ENCODE peak calls at places on chromosomes 5 and 9, in four cellular contexts. One of them, this sample, is unnamed.

GRCh38 chr9:132596200-132596599 is 13.8 kb downstream of the BARHL1 start:
- DNase-seq in GM23338: no peak
- DNase-seq in GM06990: no peak
- DNase-seq in right lobe of liver: no peak
- DNase-seq in this sample: no peak

GRCh38 chr5:124401247-124402143 is 344.9 kb downstream of the ZNF608 start:
- DNase-seq in GM23338: no peak
- DNase-seq in GM06990: no peak
- DNase-seq in right lobe of liver: no peak
- DNase-seq in this sample: no peak

GRCh38 chr5:115309751-115310370 is 13.4 kb upstream of the CCDC112 start:
- DNase-seq in GM23338: peak
- DNase-seq in GM06990: peak
- DNase-seq in right lobe of liver: no peak
- DNase-seq in this sample: no peak

GRCh38 chr9:137727716-137728115 is 108.9 kb downstream of the EHMT1 start:
- DNase-seq in GM23338: no peak
- DNase-seq in GM06990: no peak
- DNase-seq in right lobe of liver: no peak
- DNase-seq in this sample: no peak

GRCh38 chr5:132812949-132813598 is at the start of gene SOWAHA:
- DNase-seq in GM23338: peak
- DNase-seq in GM06990: no peak
- DNase-seq in right lobe of liver: no peak
- DNase-seq in this sample: no peak

GRCh38 chr5:138138949-138139775 is at the start of gene NME5:
- DNase-seq in GM23338: peak
- DNase-seq in GM06990: peak
- DNase-seq in right lobe of liver: peak
- DNase-seq in this sample: no peak

GRCh38 chr5:158875272-158875679 is 224.4 kb downstream of the EBF1 start:
- DNase-seq in GM23338: no peak
- DNase-seq in GM06990: peak
- DNase-seq in right lobe of liver: no peak
- DNase-seq in this sample: no peak

GRCh38 chr5:36041537-36041845 is 25.2 kb downstream of the UGT3A2 start:
- DNase-seq in GM23338: peak
- DNase-seq in GM06990: no peak
- DNase-seq in right lobe of liver: no peak
- DNase-seq in this sample: no peak

GRCh38 chr5:133967124-133967523 is 1.3 kb downstream of the C5orf15 start:
- DNase-seq in GM23338: no peak
- DNase-seq in GM06990: no peak
- DNase-seq in right lobe of liver: no peak
- DNase-seq in this sample: no peak

GRCh38 chr5:179759961-179760541 is 27.4 kb downstream of the MAML1 start:
- DNase-seq in GM23338: no peak
- DNase-seq in GM06990: peak
- DNase-seq in right lobe of liver: no peak
- DNase-seq in this sample: no peak

GRCh38 chr9:128475867-128476266 is 20.1 kb downstream of the ODF2 start:
- DNase-seq in GM23338: no peak
- DNase-seq in GM06990: no peak
- DNase-seq in right lobe of liver: no peak
- DNase-seq in this sample: no peak

GRCh38 chr5:138536665-138537315 is 6.2 kb downstream of the ETF1 start:
- DNase-seq in GM23338: peak
- DNase-seq in GM06990: no peak
- DNase-seq in right lobe of liver: no peak
- DNase-seq in this sample: no peak

GRCh38 chr9:135212961-135213360 is 125.5 kb downstream of the OLFM1 start:
- DNase-seq in GM23338: no peak
- DNase-seq in GM06990: no peak
- DNase-seq in right lobe of liver: peak
- DNase-seq in this sample: no peak

GRCh38 chr9:76560481-76560891 is 101.5 kb downstream of the GCNT1 start:
- DNase-seq in GM23338: no peak
- DNase-seq in GM06990: no peak
- DNase-seq in right lobe of liver: no peak
- DNase-seq in this sample: no peak

GRCh38 chr5:998975-999501 is 9.6 kb upstream of the NKD2 start:
- DNase-seq in GM23338: no peak
- DNase-seq in GM06990: no peak
- DNase-seq in right lobe of liver: no peak
- DNase-seq in this sample: no peak

GRCh38 chr9:116928884-116929283 is 241.8 kb downstream of the TRIM32 start:
- DNase-seq in GM23338: peak
- DNase-seq in GM06990: no peak
- DNase-seq in right lobe of liver: no peak
- DNase-seq in this sample: no peak

GRCh38 chr5:59001154-59001553 is 418.3 kb downstream of the RAB3C start:
- DNase-seq in GM23338: no peak
- DNase-seq in GM06990: no peak
- DNase-seq in right lobe of liver: no peak
- DNase-seq in this sample: no peak

GRCh38 chr9:114932502-114932901 is 2.1 kb upstream of the TNFSF8 start:
- DNase-seq in GM23338: no peak
- DNase-seq in GM06990: no peak
- DNase-seq in right lobe of liver: no peak
- DNase-seq in this sample: no peak

GRCh38 chr5:30832519-30832918 is 361.0 kb upstream of the CDH6 start:
- DNase-seq in GM23338: no peak
- DNase-seq in GM06990: no peak
- DNase-seq in right lobe of liver: no peak
- DNase-seq in this sample: no peak

GRCh38 chr5:131252824-131253171 is 11.1 kb upstream of the CDC42SE2 start:
- DNase-seq in GM23338: no peak
- DNase-seq in GM06990: peak
- DNase-seq in right lobe of liver: peak
- DNase-seq in this sample: peak

GRCh38 chr5:91352831-91353695 is 30.1 kb downstream of the ARRDC3 start:
- DNase-seq in GM23338: no peak
- DNase-seq in GM06990: no peak
- DNase-seq in right lobe of liver: no peak
- DNase-seq in this sample: no peak

GRCh38 chr5:172455511-172456061 is 1.3 kb upstream of the SH3PXD2B start:
- DNase-seq in GM23338: no peak
- DNase-seq in GM06990: no peak
- DNase-seq in right lobe of liver: no peak
- DNase-seq in this sample: no peak

GRCh38 chr9:81522721-81523551 is 166.4 kb downstream of the TLE1 start:
- DNase-seq in GM23338: peak
- DNase-seq in GM06990: no peak
- DNase-seq in right lobe of liver: no peak
- DNase-seq in this sample: peak

GRCh38 chr5:11069041-11069440 is 308.0 kb upstream of the DAP start:
- DNase-seq in GM23338: no peak
- DNase-seq in GM06990: no peak
- DNase-seq in right lobe of liver: no peak
- DNase-seq in this sample: no peak

GRCh38 chr5:124514966-124515365 is 231.5 kb downstream of the ZNF608 start:
- DNase-seq in GM23338: no peak
- DNase-seq in GM06990: no peak
- DNase-seq in right lobe of liver: no peak
- DNase-seq in this sample: no peak

GRCh38 chr5:167730121-167730520 is 561.3 kb upstream of the WWC1 start:
- DNase-seq in GM23338: no peak
- DNase-seq in GM06990: no peak
- DNase-seq in right lobe of liver: no peak
- DNase-seq in this sample: no peak

GRCh38 chr5:103808464-103809106 is 246.0 kb upstream of the NUDT12 start:
- DNase-seq in GM23338: peak
- DNase-seq in GM06990: no peak
- DNase-seq in right lobe of liver: no peak
- DNase-seq in this sample: no peak

GRCh38 chr5:55308254-55308836 is 556 bp downstream of the MTREX start:
- DNase-seq in GM23338: no peak
- DNase-seq in GM06990: no peak
- DNase-seq in right lobe of liver: no peak
- DNase-seq in this sample: no peak

GRCh38 chr5:131324311-131324710 is 60.5 kb downstream of the CDC42SE2 start:
- DNase-seq in GM23338: peak
- DNase-seq in GM06990: no peak
- DNase-seq in right lobe of liver: no peak
- DNase-seq in this sample: no peak

GRCh38 chr9:224540-225520 is 10.2 kb downstream of the DOCK8 start:
- DNase-seq in GM23338: no peak
- DNase-seq in GM06990: no peak
- DNase-seq in right lobe of liver: no peak
- DNase-seq in this sample: no peak

GRCh38 chr9:122125891-122126331 is 32.8 kb upstream of the TTLL11 start:
- DNase-seq in GM23338: no peak
- DNase-seq in GM06990: no peak
- DNase-seq in right lobe of liver: no peak
- DNase-seq in this sample: no peak

DNA sequence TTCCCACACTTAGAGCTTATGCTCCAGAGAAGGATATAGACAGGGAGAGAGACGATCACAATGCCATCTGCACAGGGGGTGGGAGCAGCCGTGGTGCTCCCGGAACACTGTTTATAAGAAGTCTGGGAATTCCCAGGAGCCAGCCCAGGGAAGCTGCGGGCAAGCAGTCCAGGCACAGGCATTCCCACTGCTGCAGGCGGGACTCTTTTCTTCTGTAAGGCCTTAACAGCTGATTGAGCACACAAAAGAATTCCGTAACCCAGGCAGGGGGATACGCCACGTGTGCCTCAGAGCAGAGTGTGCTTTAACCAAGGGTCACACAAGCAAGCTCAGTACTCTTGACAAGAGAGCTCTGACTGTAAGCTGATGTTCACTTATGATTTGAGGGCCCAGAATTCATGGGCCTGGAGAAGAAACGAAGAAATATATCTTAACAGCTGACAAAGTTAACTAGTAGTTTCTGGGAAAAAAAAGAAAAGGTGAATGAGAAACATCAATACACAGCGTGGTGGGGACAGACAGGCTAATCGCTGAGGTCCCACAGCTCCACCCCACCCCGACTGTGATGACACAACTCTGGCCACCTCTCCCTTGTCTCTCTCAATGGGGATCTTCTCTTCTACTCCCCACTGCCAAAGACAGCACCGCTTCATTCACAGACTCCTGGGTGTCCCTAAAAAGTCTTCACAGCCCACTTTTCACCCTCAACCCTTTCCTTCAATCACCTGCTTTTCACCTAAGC is 85.9 kb upstream of the SIMC1 start:
- DNase-seq in GM23338: peak
- DNase-seq in GM06990: no peak
- DNase-seq in right lobe of liver: no peak
- DNase-seq in this sample: no peak
- TF ChIP-seq CTCF in GM23338: no peak
- TF ChIP-seq CTCF in GM06990: no peak
- TF ChIP-seq CTCF in right lobe of liver: no peak
- TF ChIP-seq CTCF in this sample: no peak

GRCh38 chr5:40791715-40792139 is 6.4 kb downstream of the PRKAA1 start:
- DNase-seq in GM23338: no peak
- DNase-seq in GM06990: no peak
- DNase-seq in right lobe of liver: no peak
- DNase-seq in this sample: no peak

GRCh38 chr5:40784027-40784653 is 14.0 kb downstream of the PRKAA1 start:
- DNase-seq in GM23338: no peak
- DNase-seq in GM06990: no peak
- DNase-seq in right lobe of liver: no peak
- DNase-seq in this sample: no peak

GRCh38 chr5:40790947-40791593 is 7.1 kb downstream of the PRKAA1 start:
- DNase-seq in GM23338: no peak
- DNase-seq in GM06990: no peak
- DNase-seq in right lobe of liver: no peak
- DNase-seq in this sample: no peak

GRCh38 chr5:40784916-40785315 is 13.3 kb downstream of the PRKAA1 start:
- DNase-seq in GM23338: no peak
- DNase-seq in GM06990: no peak
- DNase-seq in right lobe of liver: no peak
- DNase-seq in this sample: no peak

GRCh38 chr5:40787986-40788385 is 10.2 kb downstream of the PRKAA1 start:
- DNase-seq in GM23338: no peak
- DNase-seq in GM06990: no peak
- DNase-seq in right lobe of liver: no peak
- DNase-seq in this sample: no peak
- H3K4me3 ChIP-seq in GM23338: no peak
- H3K4me3 ChIP-seq in GM06990: no peak
- H3K4me3 ChIP-seq in right lobe of liver: no peak
- H3K4me3 ChIP-seq in this sample: no peak

DNA sequence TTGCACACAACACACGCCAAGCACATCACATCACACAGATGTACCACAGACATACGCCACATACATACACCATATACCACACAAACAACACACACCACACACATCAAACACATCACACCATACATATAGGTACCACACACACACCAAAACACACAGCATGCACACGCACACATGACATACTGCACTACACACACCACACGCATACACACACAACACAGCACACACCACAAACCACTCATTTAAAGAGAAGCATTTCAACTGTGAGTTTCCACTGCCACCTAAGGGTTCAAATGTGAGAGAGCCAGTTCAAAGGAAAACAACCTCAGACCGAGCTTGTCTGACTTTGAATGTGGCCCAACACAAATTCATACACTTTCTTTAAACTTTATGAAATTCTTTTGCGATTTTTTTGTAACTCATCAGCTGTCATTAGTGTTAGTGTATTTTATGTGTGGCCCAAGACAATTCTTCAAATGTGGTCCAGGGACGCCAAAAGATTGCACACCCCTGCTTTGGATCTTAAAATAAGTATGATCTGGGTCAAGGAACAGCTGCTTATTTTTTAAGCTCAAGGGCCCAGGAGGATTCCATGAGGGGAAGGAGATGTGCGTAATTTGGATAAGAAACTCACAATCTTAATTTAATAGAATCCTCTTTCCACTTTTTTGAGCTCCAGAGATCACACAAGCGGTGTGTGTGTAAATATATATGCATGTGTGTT is 494.6 kb downstream of the GADD45G start:
- DNase-seq in GM23338: peak
- DNase-seq in GM06990: no peak
- DNase-seq in right lobe of liver: no peak
- DNase-seq in this sample: no peak
- TF ChIP-seq CTCF in GM23338: peak
- TF ChIP-seq CTCF in GM06990: peak
- TF ChIP-seq CTCF in right lobe of liver: peak
- TF ChIP-seq CTCF in this sample: peak

DNA sequence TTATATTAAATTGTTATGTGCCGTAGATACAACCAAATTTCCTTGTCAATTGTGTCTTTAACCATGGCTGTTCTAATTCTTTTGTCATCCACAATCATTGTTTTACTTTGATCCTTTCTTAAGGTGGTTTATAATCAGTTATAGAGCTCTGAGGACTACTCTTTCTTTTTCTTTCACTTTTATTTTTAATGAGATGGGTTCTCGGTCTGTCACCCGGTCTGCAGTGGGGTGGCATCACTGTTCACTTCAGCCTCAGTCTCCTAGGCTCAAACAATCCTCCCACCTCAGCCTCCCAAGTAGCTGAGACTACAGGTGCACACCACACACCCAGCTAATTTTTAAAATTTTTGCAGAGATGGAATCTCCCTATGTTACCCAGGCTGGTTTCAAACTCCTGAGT is 74.2 kb downstream of the ANXA2R start:
- DNase-seq in GM23338: no peak
- DNase-seq in GM06990: no peak
- DNase-seq in right lobe of liver: no peak
- DNase-seq in this sample: no peak
- H3K4me3 ChIP-seq in GM23338: no peak
- H3K4me3 ChIP-seq in GM06990: no peak
- H3K4me3 ChIP-seq in right lobe of liver: no peak
- H3K4me3 ChIP-seq in this sample: no peak

GRCh38 chr5:69032009-69032408 is 61.8 kb upstream of the SLC30A5 start:
- DNase-seq in GM23338: peak
- DNase-seq in GM06990: no peak
- DNase-seq in right lobe of liver: no peak
- DNase-seq in this sample: no peak
- TF ChIP-seq CTCF in GM23338: peak
- TF ChIP-seq CTCF in GM06990: peak
- TF ChIP-seq CTCF in right lobe of liver: no peak
- TF ChIP-seq CTCF in this sample: peak